ENCODE peak calls at places on chromosomes 11 and 22, in ten cellular contexts. J is GM12891; K is cardiac septum; I is NCI-H2029; Q is cardiac fibroblast; P is HT1080; F is naive thymus-derived CD4-positive, alpha-beta T cell; O is A549; W is NCI-H187 treated with DMSO at 0.1 percent for 48 hours; L is DMS153. N is an unnamed sample.

GRCh38 chr22:18067548-18068341 is 10.0 kb upstream of the PEX26 start:
- DNase-seq in L (no peak), W (no peak), I (no peak), Q (no peak), J (no peak), K (no peak), F (no peak), P (no peak), O (no peak), N (no peak)

GRCh38 chr11:33376331-33377099 is 119.3 kb downstream of the HIPK3 start:
- DNase-seq in P (peak), Q (no peak), J (peak), I (no peak), L (no peak), O (no peak), K (no peak), W (no peak), F (no peak), N (peak)

GRCh38 chr11:1352696-1353382 is 36.9 kb upstream of the BRSK2 start:
- DNase-seq in P (peak), W (no peak), K (no peak), L (no peak), Q (no peak), J (no peak), I (no peak), F (no peak), O (no peak), N (no peak)

GRCh38 chr11:1923201-1923956 is 3.9 kb downstream of the TNNT3 start:
- DNase-seq in W (no peak), P (no peak), J (no peak), K (no peak), Q (no peak), L (no peak), F (no peak), O (no peak), I (no peak), N (peak)

GRCh38 chr22:44729391-44730012 is 22.9 kb upstream of the ARHGAP8 start:
- DNase-seq in L (no peak), P (no peak), Q (peak), I (no peak), F (peak), W (no peak), O (no peak), J (no peak), K (no peak), N (no peak)

GRCh38 chr11:3738241-3738640 is 59.1 kb downstream of the NUP98 start:
- DNase-seq in J (no peak), L (no peak), F (no peak), I (no peak), P (no peak), K (no peak), O (no peak), Q (peak), W (no peak), N (no peak)

GRCh38 chr11:47923667-47924066 is 56.7 kb upstream of the PTPRJ start:
- DNase-seq in F (no peak), P (peak), L (no peak), O (no peak), K (no peak), I (peak), W (no peak), J (no peak), Q (peak), N (no peak)

GRCh38 chr22:41352058-41352457 is 29.7 kb upstream of the TEF start:
- DNase-seq in L (no peak), P (peak), I (peak), O (peak), F (no peak), J (no peak), W (no peak), K (no peak), Q (peak), N (no peak)

GRCh38 chr11:17389205-17389956 is 922 bp upstream of the KCNJ11 start:
- DNase-seq in O (peak), P (peak), K (peak), I (peak), Q (peak), L (peak), W (peak), F (peak), J (peak), N (peak)

GRCh38 chr22:39663751-39664150 is 93.2 kb downstream of the CACNA1I start:
- DNase-seq in P (no peak), W (no peak), I (no peak), Q (no peak), K (no peak), L (no peak), O (no peak), J (no peak), F (no peak), N (no peak)

GRCh38 chr11:65417221-65417701 is 5.3 kb upstream of the NEAT1 start:
- DNase-seq in K (peak), L (no peak), J (no peak), O (no peak), F (peak), P (no peak), Q (peak), I (no peak), W (no peak), N (peak)

GRCh38 chr22:36929621-36930020 is 16.2 kb downstream of the CSF2RB start:
- DNase-seq in O (no peak), L (no peak), J (no peak), K (no peak), Q (no peak), P (no peak), W (no peak), F (no peak), I (no peak), N (no peak)

GRCh38 chr11:11876458-11876857 is 34.7 kb downstream of the USP47 start:
- DNase-seq in P (no peak), L (no peak), O (no peak), I (peak), K (no peak), J (no peak), F (no peak), W (no peak), Q (peak), N (no peak)

GRCh38 chr22:26610072-26610958 is 7.5 kb downstream of the CRYBB1 start:
- DNase-seq in K (no peak), W (no peak), Q (peak), P (peak), L (no peak), J (peak), F (no peak), I (no peak), O (no peak), N (peak)

GRCh38 chr11:61754534-61755482 is 2.4 kb downstream of the MYRF start:
- DNase-seq in K (no peak), Q (no peak), I (no peak), P (no peak), W (no peak), L (no peak), F (no peak), O (no peak), J (no peak), N (no peak)

GRCh38 chr11:62171261-62171723 is 18.7 kb upstream of the SCGB1D1 start:
- DNase-seq in W (peak), K (no peak), O (peak), F (peak), L (peak), I (peak), P (peak), J (peak), Q (peak), N (peak)

GRCh38 chr11:86475027-86475426 is 100.3 kb downstream of the CCDC81 start:
- DNase-seq in K (no peak), F (no peak), I (no peak), O (no peak), P (no peak), L (no peak), W (no peak), Q (no peak), J (no peak), N (no peak)

GRCh38 chr11:12377824-12378593 is 638 bp downstream of the PARVA start:
- DNase-seq in I (peak), L (no peak), K (peak), P (peak), Q (peak), W (no peak), F (no peak), O (peak), J (no peak), N (no peak)

GRCh38 chr11:33912405-33913361 is 20.8 kb upstream of the LMO2 start:
- DNase-seq in K (no peak), F (no peak), O (peak), L (no peak), P (peak), J (peak), Q (peak), W (no peak), I (peak), N (peak)

GRCh38 chr22:24595228-24595627 is 2.4 kb upstream of the LRRC75B start:
- DNase-seq in P (no peak), W (no peak), I (no peak), F (no peak), Q (no peak), J (no peak), K (peak), L (no peak), O (no peak), N (no peak)

GRCh38 chr22:46714550-46714949 is 23.5 kb downstream of the CERK start:
- DNase-seq in O (no peak), L (no peak), I (no peak), Q (peak), F (no peak), J (no peak), W (no peak), K (no peak), P (no peak), N (no peak)

GRCh38 chr11:57313788-57314135 is 11.0 kb downstream of the TNKS1BP1 start:
- DNase-seq in L (no peak), P (no peak), O (no peak), K (no peak), Q (no peak), I (no peak), W (no peak), F (no peak), J (no peak), N (no peak)

GRCh38 chr11:2778630-2779498 is 79.1 kb upstream of the KCNQ1OT1 start:
- DNase-seq in F (no peak), J (peak), P (peak), Q (peak), L (peak), O (peak), W (no peak), I (no peak), K (peak), N (peak)

GRCh38 chr22:31488988-31489617 is 539 bp downstream of the EIF4ENIF1 start:
- DNase-seq in O (no peak), P (no peak), Q (peak), K (peak), I (no peak), L (no peak), J (peak), W (no peak), F (peak), N (peak)

GRCh38 chr11:91158901-91159537 is 936.2 kb upstream of the CHORDC1 start:
- DNase-seq in Q (peak), O (no peak), L (no peak), K (no peak), J (no peak), W (no peak), I (no peak), F (no peak), P (peak), N (no peak)

GRCh38 chr11:34564807-34565241 is 51.2 kb upstream of the ELF5 start:
- DNase-seq in I (no peak), J (no peak), K (no peak), W (no peak), P (no peak), L (no peak), Q (no peak), O (no peak), F (no peak), N (no peak)

N was measured in GM13977.